ENCODE peak calls at places on chromosomes 2 and 18, in eight cellular contexts. Y is spleen, L is putamen, D is iPS DF 6.9, M is suprapubic skin, N is NCI-H2107, V is neural progenitor cell, C is frontal cortex. Q is an unnamed sample.

GRCh38 chr2:24827321-24828261 is 34.4 kb downstream of the CENPO start:
- DNase-seq in M (peak), V (peak), Y (peak), N (peak), D (peak), C (peak), L (peak), Q (peak)

GRCh38 chr2:207474871-207475485 is 54.8 kb upstream of the CREB1 start:
- DNase-seq in D (peak), L (peak), Y (no peak), V (peak), N (peak), M (no peak), C (peak), Q (peak)

GRCh38 chr2:50066858-50067257 is 912.5 kb upstream of the FSHR start:
- DNase-seq in M (no peak), D (no peak), V (no peak), C (no peak), L (peak), Y (no peak), N (no peak), Q (no peak)

GRCh38 chr2:234981197-234982095 is 29.6 kb downstream of the SH3BP4 start:
- DNase-seq in M (no peak), D (peak), Y (no peak), C (no peak), V (peak), L (no peak), N (no peak), Q (peak)

GRCh38 chr2:230898661-230899091 is 26.4 kb downstream of the GPR55 start:
- DNase-seq in L (no peak), D (no peak), Y (peak), V (no peak), C (no peak), M (peak), N (no peak), Q (no peak)

GRCh38 chr18:33195795-33196194 is 244.7 kb downstream of the CCDC178 start:
- DNase-seq in N (no peak), M (no peak), Y (no peak), V (peak), C (no peak), L (no peak), D (no peak), Q (no peak)

GRCh38 chr2:86468162-86469033 is 27.2 kb downstream of the KDM3A start:
- DNase-seq in L (no peak), C (no peak), Y (no peak), D (no peak), M (no peak), N (no peak), V (no peak), Q (no peak)

GRCh38 chr2:53460347-53460746 is 307.3 kb upstream of the CHAC2 start:
- DNase-seq in M (no peak), V (no peak), L (no peak), C (no peak), N (no peak), Y (no peak), D (no peak), Q (no peak)

GRCh38 chr18:40612356-40612755 is 1342.7 kb upstream of the PIK3C3 start:
- DNase-seq in V (no peak), C (no peak), M (no peak), Y (no peak), L (no peak), D (no peak), N (no peak), Q (no peak)

GRCh38 chr18:48021273-48021914 is 90.9 kb upstream of the SMAD2 start:
- DNase-seq in N (no peak), D (no peak), M (peak), C (no peak), V (no peak), Y (no peak), L (no peak), Q (no peak)

GRCh38 chr2:128421861-128422311 is 103.2 kb upstream of the HS6ST1 start:
- DNase-seq in D (no peak), C (no peak), N (no peak), L (no peak), Y (peak), V (no peak), M (peak), Q (no peak)

GRCh38 chr2:43225788-43226557 is 433 bp downstream of the ZFP36L2 start:
- DNase-seq in L (peak), C (peak), V (peak), N (no peak), Y (peak), M (peak), D (no peak), Q (peak)

GRCh38 chr2:47002480-47003381 is 87.1 kb upstream of the MCFD2 start:
- DNase-seq in L (peak), D (no peak), M (no peak), C (peak), Y (no peak), N (no peak), V (peak), Q (peak)